ENCODE peak calls at places on chromosomes 13 and 19, in seven cellular contexts. One of them, this sample, is unnamed.

GRCh38 chr19:33302175-33302973 is at the start of gene CEBPA:
- DNase-seq in breast epithelium: peak; percentile 76
- DNase-seq in cardiac muscle cell: peak; percentile 95
- DNase-seq in fibroblast of lung: peak; percentile 74
- DNase-seq in body of pancreas: peak; percentile 88
- DNase-seq in heart left ventricle: peak; percentile 80
- DNase-seq in upper lobe of left lung: peak; percentile 97
- DNase-seq in this sample: peak; percentile 58

GRCh38 chr13:22773475-22773874 is 407.3 kb upstream of the SGCG start:
- DNase-seq in breast epithelium: no peak
- DNase-seq in cardiac muscle cell: no peak
- DNase-seq in fibroblast of lung: no peak
- DNase-seq in body of pancreas: no peak
- DNase-seq in heart left ventricle: no peak
- DNase-seq in upper lobe of left lung: no peak
- DNase-seq in this sample: no peak

GRCh38 chr13:111184685-111185401 is 69.7 kb downstream of the ARHGEF7 start:
- DNase-seq in breast epithelium: no peak
- DNase-seq in cardiac muscle cell: no peak
- DNase-seq in fibroblast of lung: no peak
- DNase-seq in body of pancreas: no peak
- DNase-seq in heart left ventricle: peak; percentile 72
- DNase-seq in upper lobe of left lung: no peak
- DNase-seq in this sample: no peak

GRCh38 chr19:15971217-15971616 is 22.4 kb downstream of the OR10H4 start:
- DNase-seq in breast epithelium: no peak
- DNase-seq in cardiac muscle cell: no peak
- DNase-seq in fibroblast of lung: no peak
- DNase-seq in body of pancreas: no peak
- DNase-seq in heart left ventricle: no peak
- DNase-seq in upper lobe of left lung: no peak
- DNase-seq in this sample: no peak

GRCh38 chr19:27776020-27776419 is 1436.9 kb downstream of the UQCRFS1 start:
- DNase-seq in breast epithelium: no peak
- DNase-seq in cardiac muscle cell: no peak
- DNase-seq in fibroblast of lung: peak; percentile 15
- DNase-seq in body of pancreas: no peak
- DNase-seq in heart left ventricle: no peak
- DNase-seq in upper lobe of left lung: no peak
- DNase-seq in this sample: no peak

GRCh38 chr19:49327878-49328544 is 3.0 kb upstream of the SLC6A16 start:
- DNase-seq in breast epithelium: no peak
- DNase-seq in cardiac muscle cell: peak; percentile 16
- DNase-seq in fibroblast of lung: peak; percentile 10
- DNase-seq in body of pancreas: no peak
- DNase-seq in heart left ventricle: no peak
- DNase-seq in upper lobe of left lung: no peak
- DNase-seq in this sample: no peak

GRCh38 chr19:5339950-5340636 is 519 bp downstream of the PTPRS start:
- DNase-seq in breast epithelium: no peak
- DNase-seq in cardiac muscle cell: peak; percentile 70
- DNase-seq in fibroblast of lung: no peak
- DNase-seq in body of pancreas: peak; percentile 16
- DNase-seq in heart left ventricle: no peak
- DNase-seq in upper lobe of left lung: peak; percentile 85
- DNase-seq in this sample: no peak

GRCh38 chr13:48678316-48678715 is 24.6 kb downstream of the CYSLTR2 start:
- DNase-seq in breast epithelium: no peak
- DNase-seq in cardiac muscle cell: no peak
- DNase-seq in fibroblast of lung: no peak
- DNase-seq in body of pancreas: no peak
- DNase-seq in heart left ventricle: no peak
- DNase-seq in upper lobe of left lung: no peak
- DNase-seq in this sample: no peak

GRCh38 chr19:35211545-35212230 is 16.9 kb downstream of the FAM187B start:
- DNase-seq in breast epithelium: no peak
- DNase-seq in cardiac muscle cell: no peak
- DNase-seq in fibroblast of lung: no peak
- DNase-seq in body of pancreas: peak; percentile 43
- DNase-seq in heart left ventricle: peak; percentile 58
- DNase-seq in upper lobe of left lung: no peak
- DNase-seq in this sample: no peak

GRCh38 chr19:27740396-27740795 is 1472.6 kb downstream of the UQCRFS1 start:
- DNase-seq in breast epithelium: no peak
- DNase-seq in cardiac muscle cell: no peak
- DNase-seq in fibroblast of lung: peak; percentile 42
- DNase-seq in body of pancreas: no peak
- DNase-seq in heart left ventricle: no peak
- DNase-seq in upper lobe of left lung: no peak
- DNase-seq in this sample: no peak

GRCh38 chr19:10774893-10775292 is 57.0 kb downstream of the DNM2 start:
- DNase-seq in breast epithelium: no peak
- DNase-seq in cardiac muscle cell: no peak
- DNase-seq in fibroblast of lung: no peak
- DNase-seq in body of pancreas: no peak
- DNase-seq in heart left ventricle: no peak
- DNase-seq in upper lobe of left lung: no peak
- DNase-seq in this sample: no peak

GRCh38 chr13:78593652-78594494 is 9.5 kb downstream of the POU4F1 start:
- DNase-seq in breast epithelium: no peak
- DNase-seq in cardiac muscle cell: no peak
- DNase-seq in fibroblast of lung: no peak
- DNase-seq in body of pancreas: no peak
- DNase-seq in heart left ventricle: no peak
- DNase-seq in upper lobe of left lung: no peak
- DNase-seq in this sample: no peak

GRCh38 chr13:59356607-59357006 is 807.1 kb downstream of the DIAPH3 start:
- DNase-seq in breast epithelium: no peak
- DNase-seq in cardiac muscle cell: no peak
- DNase-seq in fibroblast of lung: peak; percentile 55
- DNase-seq in body of pancreas: peak; percentile 81
- DNase-seq in heart left ventricle: peak; percentile 90
- DNase-seq in upper lobe of left lung: no peak
- DNase-seq in this sample: no peak

GRCh38 chr19:18899624-18900560 is 3.9 kb upstream of the CERS1 start:
- DNase-seq in breast epithelium: no peak
- DNase-seq in cardiac muscle cell: no peak
- DNase-seq in fibroblast of lung: no peak
- DNase-seq in body of pancreas: no peak
- DNase-seq in heart left ventricle: no peak
- DNase-seq in upper lobe of left lung: no peak
- DNase-seq in this sample: no peak

GRCh38 chr19:44912854-44913253 is 1.6 kb upstream of the APOC1 start:
- DNase-seq in breast epithelium: no peak
- DNase-seq in cardiac muscle cell: no peak
- DNase-seq in fibroblast of lung: no peak
- DNase-seq in body of pancreas: no peak
- DNase-seq in heart left ventricle: no peak
- DNase-seq in upper lobe of left lung: no peak
- DNase-seq in this sample: no peak

GRCh38 chr19:33510728-33511255 is 10.8 kb downstream of the PEPD start:
- DNase-seq in breast epithelium: no peak
- DNase-seq in cardiac muscle cell: no peak
- DNase-seq in fibroblast of lung: no peak
- DNase-seq in body of pancreas: no peak
- DNase-seq in heart left ventricle: no peak
- DNase-seq in upper lobe of left lung: no peak
- DNase-seq in this sample: no peak

GRCh38 chr19:58385313-58386165 is 1.5 kb upstream of the RPS5 start:
- DNase-seq in breast epithelium: no peak
- DNase-seq in cardiac muscle cell: no peak
- DNase-seq in fibroblast of lung: no peak
- DNase-seq in body of pancreas: no peak
- DNase-seq in heart left ventricle: no peak
- DNase-seq in upper lobe of left lung: no peak
- DNase-seq in this sample: no peak

GRCh38 chr19:29966594-29967249 is 24.7 kb downstream of the URI1 start:
- DNase-seq in breast epithelium: no peak
- DNase-seq in cardiac muscle cell: peak; percentile 15
- DNase-seq in fibroblast of lung: peak; percentile 19
- DNase-seq in body of pancreas: no peak
- DNase-seq in heart left ventricle: no peak
- DNase-seq in upper lobe of left lung: no peak
- DNase-seq in this sample: no peak

GRCh38 chr13:91162180-91162579 is 185.3 kb upstream of the MIR17HG start:
- DNase-seq in breast epithelium: no peak
- DNase-seq in cardiac muscle cell: peak; percentile 7
- DNase-seq in fibroblast of lung: no peak
- DNase-seq in body of pancreas: no peak
- DNase-seq in heart left ventricle: no peak
- DNase-seq in upper lobe of left lung: no peak
- DNase-seq in this sample: no peak

GRCh38 chr19:6250909-6251308 is 28.9 kb downstream of the MLLT1 start:
- DNase-seq in breast epithelium: no peak
- DNase-seq in cardiac muscle cell: no peak
- DNase-seq in fibroblast of lung: no peak
- DNase-seq in body of pancreas: no peak
- DNase-seq in heart left ventricle: no peak
- DNase-seq in upper lobe of left lung: no peak
- DNase-seq in this sample: no peak

GRCh38 chr13:41558781-41559560 is 101.6 kb downstream of the RGCC start:
- DNase-seq in breast epithelium: no peak
- DNase-seq in cardiac muscle cell: no peak
- DNase-seq in fibroblast of lung: no peak
- DNase-seq in body of pancreas: no peak
- DNase-seq in heart left ventricle: no peak
- DNase-seq in upper lobe of left lung: no peak
- DNase-seq in this sample: no peak

GRCh38 chr13:113196970-113197737 is 11.3 kb downstream of the PCID2 start:
- DNase-seq in breast epithelium: no peak
- DNase-seq in cardiac muscle cell: no peak
- DNase-seq in fibroblast of lung: no peak
- DNase-seq in body of pancreas: no peak
- DNase-seq in heart left ventricle: no peak
- DNase-seq in upper lobe of left lung: no peak
- DNase-seq in this sample: no peak
- H3K36me3 ChIP-seq in breast epithelium: no peaks in the 10 kb centered on the region
- H3K36me3 ChIP-seq in cardiac muscle cell: peaks cover 52% of the 10 kb centered on the region
- H3K36me3 ChIP-seq in fibroblast of lung: peaks cover 19% of the 10 kb centered on the region
- H3K36me3 ChIP-seq in body of pancreas: peaks cover 3% of the 10 kb centered on the region
- H3K36me3 ChIP-seq in heart left ventricle: peaks cover 83% of the 10 kb centered on the region
- H3K36me3 ChIP-seq in upper lobe of left lung: peaks cover 64% of the 10 kb centered on the region
- H3K36me3 ChIP-seq in this sample: peaks cover 20% of the 10 kb centered on the region

GRCh38 chr19:47123406-47123805 is 7.2 kb upstream of the SAE1 start:
- DNase-seq in breast epithelium: no peak
- DNase-seq in cardiac muscle cell: no peak
- DNase-seq in fibroblast of lung: no peak
- DNase-seq in body of pancreas: no peak
- DNase-seq in heart left ventricle: no peak
- DNase-seq in upper lobe of left lung: no peak
- DNase-seq in this sample: no peak

GRCh38 chr19:47125669-47125938 is 5.0 kb upstream of the SAE1 start:
- DNase-seq in breast epithelium: no peak
- DNase-seq in cardiac muscle cell: no peak
- DNase-seq in fibroblast of lung: no peak
- DNase-seq in body of pancreas: no peak
- DNase-seq in heart left ventricle: no peak
- DNase-seq in upper lobe of left lung: no peak
- DNase-seq in this sample: no peak

GRCh38 chr19:47124937-47125668 is 5.5 kb upstream of the SAE1 start:
- DNase-seq in breast epithelium: no peak
- DNase-seq in cardiac muscle cell: peak; percentile 84
- DNase-seq in fibroblast of lung: peak; percentile 69
- DNase-seq in body of pancreas: peak; percentile 51
- DNase-seq in heart left ventricle: no peak
- DNase-seq in upper lobe of left lung: no peak
- DNase-seq in this sample: no peak

GRCh38 chr19:47122359-47123335 is 8.0 kb upstream of the SAE1 start:
- DNase-seq in breast epithelium: no peak
- DNase-seq in cardiac muscle cell: peak; percentile 44
- DNase-seq in fibroblast of lung: peak; percentile 87
- DNase-seq in body of pancreas: no peak
- DNase-seq in heart left ventricle: no peak
- DNase-seq in upper lobe of left lung: no peak
- DNase-seq in this sample: no peak

GRCh38 chr19:47120461-47120860 is 6.9 kb upstream of the ZC3H4 start:
- DNase-seq in breast epithelium: no peak
- DNase-seq in cardiac muscle cell: no peak
- DNase-seq in fibroblast of lung: no peak
- DNase-seq in body of pancreas: no peak
- DNase-seq in heart left ventricle: no peak
- DNase-seq in upper lobe of left lung: no peak
- DNase-seq in this sample: no peak
- H3K4me1 ChIP-seq in breast epithelium: no peaks in the 10 kb centered on the region
- H3K4me1 ChIP-seq in cardiac muscle cell: no peaks in the 10 kb centered on the region
- H3K4me1 ChIP-seq in fibroblast of lung: peaks cover 5% of the 10 kb centered on the region
- H3K4me1 ChIP-seq in body of pancreas: peaks cover 4% of the 10 kb centered on the region
- H3K4me1 ChIP-seq in heart left ventricle: no peaks in the 10 kb centered on the region
- H3K4me1 ChIP-seq in upper lobe of left lung: peaks cover 6% of the 10 kb centered on the region
- H3K4me1 ChIP-seq in this sample: no peaks in the 10 kb centered on the region

DNA sequence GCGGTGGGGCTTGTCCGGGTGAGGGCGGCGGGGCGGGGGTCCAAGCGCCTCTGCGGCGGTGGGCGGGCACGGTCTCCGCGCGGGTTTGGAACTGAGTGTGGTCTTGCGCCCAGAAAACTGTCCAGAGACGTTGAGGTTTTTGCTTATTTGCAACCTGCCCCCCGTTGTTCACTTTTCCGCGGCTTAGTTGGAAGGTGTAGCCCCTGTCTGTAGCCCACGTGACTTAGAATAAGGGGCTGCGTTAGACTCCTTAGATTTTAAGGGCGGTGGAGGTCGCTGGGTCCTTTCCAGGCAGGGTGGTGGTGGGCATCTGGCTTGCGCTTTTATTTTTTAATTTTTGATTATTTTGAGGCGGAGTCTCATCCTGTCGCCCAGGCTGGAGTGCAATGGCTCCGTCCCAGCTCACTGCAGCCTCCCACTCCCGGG is 750 bp downstream of the RPS15 start:
- DNase-seq in breast epithelium: no peak
- DNase-seq in cardiac muscle cell: no peak
- DNase-seq in fibroblast of lung: no peak
- DNase-seq in body of pancreas: no peak
- DNase-seq in heart left ventricle: no peak
- DNase-seq in upper lobe of left lung: no peak
- DNase-seq in this sample: no peak
- H3K36me3 ChIP-seq in breast epithelium: peaks cover 8% of the 10 kb centered on the region
- H3K36me3 ChIP-seq in cardiac muscle cell: peaks cover 22% of the 10 kb centered on the region
- H3K36me3 ChIP-seq in fibroblast of lung: peaks cover 40% of the 10 kb centered on the region
- H3K36me3 ChIP-seq in body of pancreas: peaks cover 6% of the 10 kb centered on the region
- H3K36me3 ChIP-seq in heart left ventricle: peaks cover 57% of the 10 kb centered on the region
- H3K36me3 ChIP-seq in upper lobe of left lung: peaks cover 49% of the 10 kb centered on the region
- H3K36me3 ChIP-seq in this sample: peaks cover 41% of the 10 kb centered on the region

DNA sequence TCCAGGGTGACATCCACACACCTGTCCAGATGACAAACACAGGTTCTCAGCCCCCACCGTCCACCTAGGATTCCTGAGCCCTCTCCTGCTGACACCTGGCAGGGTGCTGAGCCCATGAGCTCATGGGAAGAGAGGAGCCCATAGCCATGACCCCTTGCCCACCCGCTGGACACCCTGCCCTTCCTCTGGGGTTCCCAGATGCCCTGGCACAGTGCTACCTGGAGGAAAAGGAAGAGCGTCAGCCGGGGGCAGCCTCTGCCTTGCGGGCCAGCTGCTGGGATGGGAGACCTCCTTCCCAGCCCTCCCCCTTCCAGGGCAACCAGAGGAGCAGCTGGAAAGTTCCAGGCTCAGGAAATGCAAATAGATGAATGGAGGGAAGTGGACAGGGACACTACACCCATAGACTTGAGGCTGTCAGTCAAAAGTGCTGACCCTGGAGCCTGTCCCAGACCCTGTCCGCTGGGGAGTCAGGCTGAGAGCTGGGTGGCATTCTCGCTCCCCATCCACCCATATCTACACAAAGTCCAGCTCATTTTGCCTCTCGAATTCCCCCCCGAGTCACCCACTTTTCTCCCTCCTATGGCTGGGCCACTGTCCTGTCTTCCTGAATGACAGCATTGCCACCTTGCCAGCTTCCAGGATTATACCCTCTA is 12.3 kb upstream of the ARHGEF18 start:
- DNase-seq in breast epithelium: no peak
- DNase-seq in cardiac muscle cell: no peak
- DNase-seq in fibroblast of lung: no peak
- DNase-seq in body of pancreas: no peak
- DNase-seq in heart left ventricle: no peak
- DNase-seq in upper lobe of left lung: no peak
- DNase-seq in this sample: no peak
- H3K4me1 ChIP-seq in breast epithelium: no peaks in the 10 kb centered on the region
- H3K4me1 ChIP-seq in cardiac muscle cell: no peaks in the 10 kb centered on the region
- H3K4me1 ChIP-seq in fibroblast of lung: no peaks in the 10 kb centered on the region
- H3K4me1 ChIP-seq in body of pancreas: peaks cover 9% of the 10 kb centered on the region
- H3K4me1 ChIP-seq in heart left ventricle: peaks cover 25% of the 10 kb centered on the region
- H3K4me1 ChIP-seq in upper lobe of left lung: peaks cover 22% of the 10 kb centered on the region
- H3K4me1 ChIP-seq in this sample: no peaks in the 10 kb centered on the region